ENCODE peak calls at places on chromosome 2, in six cellular contexts. L is psoas muscle; J is A172; U is GM03348; E is RWPE1; A is effector memory CD8-positive, alpha-beta T cell. F is an unnamed sample.

GRCh38 chr2:158953926-158954763 is 14.3 kb upstream of the TANC1 start:
- DNase-seq in L (peak), J (peak), U (peak), E (peak), A (no peak), F (peak)

GRCh38 chr2:173051463-173051862 is 24.2 kb upstream of the MAP3K20 start:
- DNase-seq in L (no peak), J (no peak), U (no peak), E (no peak), A (no peak), F (no peak)

GRCh38 chr2:904243-905024 is 46.2 kb upstream of the SNTG2 start:
- DNase-seq in L (no peak), J (no peak), U (no peak), E (no peak), A (no peak), F (no peak)

GRCh38 chr2:221529177-221529942 is 42.7 kb downstream of the EPHA4 start:
- DNase-seq in L (no peak), J (no peak), U (no peak), E (no peak), A (no peak), F (no peak)

GRCh38 chr2:32865399-32866068 is 81.2 kb upstream of the LTBP1 start:
- DNase-seq in L (no peak), J (peak), U (peak), E (peak), A (no peak), F (peak)

GRCh38 chr2:77922567-77922966 is 400.4 kb upstream of the LRRTM4 start:
- DNase-seq in L (no peak), J (no peak), U (no peak), E (no peak), A (no peak), F (no peak)

GRCh38 chr2:23012499-23012898 is 372.5 kb upstream of the KLHL29 start:
- DNase-seq in L (no peak), J (no peak), U (no peak), E (no peak), A (no peak), F (no peak)

GRCh38 chr2:72955188-72956049 is 38.1 kb downstream of the EMX1 start:
- DNase-seq in L (peak), J (no peak), U (no peak), E (no peak), A (no peak), F (no peak)

GRCh38 chr2:9113262-9113661 is 93.3 kb upstream of the ASAP2 start:
- DNase-seq in L (no peak), J (no peak), U (no peak), E (no peak), A (no peak), F (no peak)

GRCh38 chr2:118047273-118047898 is 33.5 kb upstream of the CCDC93 start:
- DNase-seq in L (no peak), J (peak), U (peak), E (peak), A (no peak), F (no peak)

GRCh38 chr2:191976436-191976835 is 129.5 kb upstream of the CAVIN2 start:
- DNase-seq in L (no peak), J (peak), U (peak), E (no peak), A (no peak), F (no peak)

GRCh38 chr2:122531803-122532344 is 776.4 kb downstream of the TSN start:
- DNase-seq in L (peak), J (no peak), U (peak), E (no peak), A (no peak), F (no peak)

GRCh38 chr2:88540346-88540745 is 86.9 kb downstream of the EIF2AK3 start:
- DNase-seq in L (no peak), J (peak), U (peak), E (peak), A (no peak), F (no peak)

GRCh38 chr2:74728842-74729241 is 74.8 kb downstream of the SEMA4F start:
- DNase-seq in L (no peak), J (no peak), U (no peak), E (no peak), A (no peak), F (no peak)

GRCh38 chr2:96408631-96409542 is 73.3 kb downstream of the NCAPH start:
- DNase-seq in L (no peak), J (peak), U (no peak), E (no peak), A (no peak), F (no peak)

GRCh38 chr2:234427081-234428058 is 69.5 kb downstream of the ARL4C start:
- DNase-seq in L (no peak), J (peak), U (peak), E (no peak), A (no peak), F (peak)

GRCh38 chr2:238032755-238033337 is 28.0 kb upstream of the SCLY start:
- DNase-seq in L (no peak), J (no peak), U (no peak), E (no peak), A (no peak), F (no peak)

GRCh38 chr2:115183144-115183543 is 740.7 kb downstream of the DPP10 start:
- DNase-seq in L (no peak), J (no peak), U (no peak), E (no peak), A (no peak), F (no peak)

GRCh38 chr2:191171708-191172355 is 21.0 kb upstream of the STAT4 start:
- DNase-seq in L (no peak), J (peak), U (peak), E (peak), A (no peak), F (peak)

GRCh38 chr2:222938327-222938726 is 77.5 kb downstream of the ACSL3 start:
- DNase-seq in L (no peak), J (no peak), U (no peak), E (no peak), A (no peak), F (no peak)

F was measured in HTR-8/SVneo.